ENCODE peak calls at places on chromosomes 2 and 18, in four cellular contexts. Y, W, U and G are unnamed samples.

GRCh38 chr18:54765636-54766035 is 62.6 kb upstream of the RAB27B start:
- DNase-seq in Y (no peak), W (no peak), U (no peak), G (no peak)

GRCh38 chr2:120322329-120322728 is 23.6 kb upstream of the INHBB start:
- DNase-seq in Y (no peak), W (no peak), U (no peak), G (no peak)

GRCh38 chr2:209525336-209525735 is 101.5 kb downstream of the MAP2 start:
- DNase-seq in Y (no peak), W (no peak), U (no peak), G (no peak)

GRCh38 chr2:98782570-98782969 is 51.6 kb upstream of the MGAT4A start:
- DNase-seq in Y (no peak), W (no peak), U (no peak), G (no peak)

GRCh38 chr18:58095251-58095650 is 51.2 kb downstream of the NEDD4L start:
- DNase-seq in Y (no peak), W (no peak), U (no peak), G (no peak)

GRCh38 chr2:236656721-236657120 is 87.1 kb downstream of the ACKR3 start:
- DNase-seq in Y (no peak), W (no peak), U (no peak), G (no peak)

GRCh38 chr2:31341351-31341750 is 73.2 kb downstream of the XDH start:
- DNase-seq in Y (no peak), W (no peak), U (no peak), G (no peak)

GRCh38 chr2:222707689-222708273 is 36.3 kb downstream of the MOGAT1 start:
- DNase-seq in Y (no peak), W (peak; percentile 81), U (no peak), G (peak; percentile 21)

GRCh38 chr2:99881901-99882591 is 260.3 kb downstream of the AFF3 start:
- DNase-seq in Y (no peak), W (peak; percentile 82), U (no peak), G (no peak)

GRCh38 chr2:154588838-154589237 is 109.7 kb upstream of the KCNJ3 start:
- DNase-seq in Y (no peak), W (no peak), U (no peak), G (no peak)

GRCh38 chr2:113754989-113755689 is 1.3 kb downstream of the SLC35F5 start:
- DNase-seq in Y (no peak), W (peak; percentile 23), U (no peak), G (no peak)

GRCh38 chr2:74576830-74577229 is 22.3 kb downstream of the DOK1 start:
- DNase-seq in Y (peak; percentile 40), W (peak; percentile 96), U (no peak), G (no peak)

GRCh38 chr18:75828379-75828778 is 400.9 kb upstream of the SMIM21 start:
- DNase-seq in Y (no peak), W (no peak), U (no peak), G (no peak)

GRCh38 chr18:46793565-46793964 is 36.7 kb upstream of the ST8SIA5 start:
- DNase-seq in Y (no peak), W (no peak), U (no peak), G (no peak)

GRCh38 chr2:55627915-55628314 is 10.5 kb upstream of the PPP4R3B start:
- DNase-seq in Y (no peak), W (no peak), U (no peak), G (no peak)

GRCh38 chr2:54456526-54457325 is 599 bp downstream of the SPTBN1 start:
- DNase-seq in Y (peak; percentile 32), W (peak; percentile 21), U (peak; percentile 77), G (peak; percentile 65)

GRCh38 chr2:47007221-47007825 is 91.7 kb upstream of the MCFD2 start:
- DNase-seq in Y (no peak), W (no peak), U (no peak), G (no peak)

GRCh38 chr2:107354143-107354542 is 468.2 kb upstream of the ST6GAL2 start:
- DNase-seq in Y (no peak), W (no peak), U (no peak), G (no peak)

GRCh38 chr2:9403924-9404323 is 19.4 kb downstream of the ITGB1BP1 start:
- DNase-seq in Y (no peak), W (peak; percentile 50), U (no peak), G (no peak)

GRCh38 chr18:3458952-3459853 is 9.2 kb downstream of the TGIF1 start:
- DNase-seq in Y (no peak), W (peak; percentile 87), U (no peak), G (peak; percentile 18)

GRCh38 chr2:449246-450067 is 161.6 kb upstream of the ALKAL2 start:
- DNase-seq in Y (no peak), W (no peak), U (no peak), G (no peak)

GRCh38 chr2:241437148-241437547 is 71.2 kb downstream of the STK25 start:
- DNase-seq in Y (no peak), W (no peak), U (no peak), G (no peak)

GRCh38 chr2:66667288-66667780 is 232.4 kb downstream of the MEIS1 start:
- DNase-seq in Y (no peak), W (no peak), U (no peak), G (no peak)

GRCh38 chr2:202545523-202545922 is 89.2 kb upstream of the FAM117B start:
- DNase-seq in Y (no peak), W (peak; percentile 9), U (no peak), G (peak; percentile 38)

GRCh38 chr2:158754303-158754611 is 40.9 kb upstream of the DAPL1 start:
- DNase-seq in Y (no peak), W (no peak), U (no peak), G (no peak)

GRCh38 chr2:133303150-133303549 is 265.1 kb downstream of the NCKAP5 start:
- DNase-seq in Y (no peak), W (no peak), U (no peak), G (no peak)

GRCh38 chr2:233387667-233388528 is 33.6 kb downstream of the DGKD start:
- DNase-seq in Y (peak; percentile 95), W (peak; percentile 96), U (no peak), G (no peak)
- TF ChIP-seq CTCF in Y (no peak), W (no peak), U (no peak), G (no peak)

GRCh38 chr2:226983891-226984290 is 148.0 kb downstream of the RHBDD1 start:
- DNase-seq in Y (no peak), W (no peak), U (no peak), G (no peak)

GRCh38 chr2:226979004-226979403 is 143.2 kb downstream of the RHBDD1 start:
- DNase-seq in Y (no peak), W (no peak), U (no peak), G (no peak)

GRCh38 chr2:226985227-226985946 is 149.5 kb downstream of the RHBDD1 start:
- DNase-seq in Y (peak; percentile 44), W (peak; percentile 83), U (no peak), G (peak; percentile 34)

GRCh38 chr2:226984461-226985226 is 148.8 kb downstream of the RHBDD1 start:
- DNase-seq in Y (no peak), W (no peak), U (no peak), G (peak; percentile 67)

DNA sequence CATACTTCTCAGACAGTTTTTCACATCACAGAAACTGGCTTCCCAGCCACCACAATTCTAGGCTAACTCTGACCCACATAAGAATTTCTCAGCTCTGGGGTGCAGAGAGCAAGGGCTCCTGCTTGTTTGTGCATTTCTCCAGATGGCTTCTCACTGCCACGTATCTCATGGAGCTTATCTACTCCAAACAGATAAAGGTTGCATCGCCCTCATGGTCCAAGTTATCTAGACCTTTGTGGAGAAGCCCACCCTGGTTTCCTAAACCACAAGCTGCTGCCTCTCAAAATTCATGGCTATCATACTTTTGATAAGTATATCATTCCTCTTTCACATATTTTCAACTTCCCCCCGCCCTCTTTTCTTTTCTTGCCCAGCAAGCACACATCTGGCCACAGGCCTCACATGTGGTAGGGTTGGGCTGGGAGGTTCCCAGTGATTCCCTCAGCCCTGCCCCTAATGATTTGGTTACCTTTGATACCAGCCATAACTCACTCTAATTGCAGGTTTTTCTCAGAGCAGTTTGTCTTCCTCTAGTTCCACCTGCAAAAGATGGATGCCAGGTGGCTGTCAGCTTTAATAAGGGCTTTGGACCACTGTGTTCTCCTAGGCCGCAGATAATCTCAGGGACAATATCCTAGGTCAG is 146.0 kb downstream of the RHBDD1 start:
- DNase-seq in Y (no peak), W (no peak), U (no peak), G (no peak)
- TF ChIP-seq CTCF in Y (no peak), W (no peak), U (no peak), G (no peak)

DNA sequence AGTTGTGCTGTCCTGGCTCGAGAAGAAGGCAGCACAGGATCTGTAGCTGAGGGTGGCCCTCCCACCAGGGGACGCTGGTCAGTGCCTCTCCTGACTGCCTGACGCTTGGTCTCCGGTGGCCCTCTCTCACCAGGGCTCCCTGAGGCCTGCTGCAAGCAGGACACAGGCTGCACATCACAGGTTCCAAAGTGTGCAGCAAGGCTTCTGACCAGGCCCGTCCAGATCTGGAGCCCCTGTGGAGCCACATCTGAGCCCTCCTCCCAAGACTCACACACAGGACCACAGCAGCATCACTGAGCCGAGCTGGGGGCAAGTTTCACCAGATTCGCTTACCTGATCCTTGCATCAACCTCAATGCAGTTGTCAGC is 12.1 kb downstream of the AMER3 start:
- DNase-seq in Y (no peak), W (no peak), U (no peak), G (no peak)
- TF ChIP-seq CTCF in Y (no peak), W (no peak), U (no peak), G (no peak)

GRCh38 chr18:8069708-8070107 is 502.6 kb downstream of the PTPRM start:
- DNase-seq in Y (no peak), W (no peak), U (no peak), G (no peak)

GRCh38 chr18:8063733-8064132 is 496.6 kb downstream of the PTPRM start:
- DNase-seq in Y (no peak), W (no peak), U (no peak), G (no peak)
- TF ChIP-seq CTCF in Y (no peak), W (no peak), U (peak; percentile 25), G (no peak)

GRCh38 chr2:227745594-227745993 is at the start of gene SCYGR8:
- DNase-seq in Y (no peak), W (no peak), U (no peak), G (no peak)

GRCh38 chr2:227748079-227748478 is 2.4 kb downstream of the SCYGR8 start:
- DNase-seq in Y (no peak), W (peak; percentile 12), U (no peak), G (no peak)
- TF ChIP-seq CTCF in Y (no peak), W (peak; percentile 40), U (peak; percentile 65), G (no peak)

GRCh38 chr2:168293766-168294165 is 46.4 kb upstream of the STK39 start:
- DNase-seq in Y (no peak), W (peak; percentile 5), U (no peak), G (no peak)
- TF ChIP-seq CTCF in Y (no peak), W (peak; percentile 16), U (no peak), G (no peak)

DNA sequence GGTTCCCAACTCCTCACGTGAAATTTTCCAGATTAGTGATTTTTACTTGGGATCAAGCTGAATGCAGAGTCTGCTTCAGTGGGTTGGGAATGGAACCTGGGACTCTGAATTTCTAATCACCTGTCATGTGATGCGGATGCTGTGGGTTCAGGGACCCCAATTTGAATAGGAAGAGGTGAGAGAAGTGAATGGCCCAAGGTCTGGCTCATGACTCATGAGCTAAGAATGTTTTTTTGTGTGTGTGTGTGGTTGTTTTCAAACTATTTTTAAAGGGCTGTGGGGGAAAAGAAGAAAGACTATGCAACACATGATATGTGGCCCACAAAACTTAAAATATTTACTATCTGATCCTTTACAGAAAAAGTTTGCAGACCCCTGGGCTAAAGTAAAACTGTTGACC is 108.5 kb upstream of the CYRIA start:
- DNase-seq in Y (no peak), W (peak; percentile 11), U (no peak), G (no peak)
- TF ChIP-seq CTCF in Y (no peak), W (no peak), U (no peak), G (no peak)